ENCODE peak calls at places on chromosome X, in five cellular contexts. One of them, this sample, is unnamed.

GRCh38 chrX:21266949-21267348 is 107.3 kb upstream of the CNKSR2 start:
- DNase-seq in fibroblast of lung: no peak
- DNase-seq in mammary epithelial cell: no peak
- DNase-seq in H9: no peak
- DNase-seq in neural progenitor cell: no peak
- DNase-seq in this sample: no peak

GRCh38 chrX:110346681-110347080 is 12.0 kb upstream of the RTL9 start:
- DNase-seq in fibroblast of lung: peak
- DNase-seq in mammary epithelial cell: no peak
- DNase-seq in H9: peak
- DNase-seq in neural progenitor cell: peak
- DNase-seq in this sample: no peak

GRCh38 chrX:10597871-10598270 is 22.5 kb downstream of the MID1 start:
- DNase-seq in fibroblast of lung: peak
- DNase-seq in mammary epithelial cell: no peak
- DNase-seq in H9: no peak
- DNase-seq in neural progenitor cell: peak
- DNase-seq in this sample: peak

GRCh38 chrX:110318664-110318968 is 731 bp upstream of the AMMECR1 start:
- DNase-seq in fibroblast of lung: no peak
- DNase-seq in mammary epithelial cell: no peak
- DNase-seq in H9: no peak
- DNase-seq in neural progenitor cell: no peak
- DNase-seq in this sample: peak

GRCh38 chrX:18146954-18147353 is 73.7 kb downstream of the BEND2 start:
- DNase-seq in fibroblast of lung: peak
- DNase-seq in mammary epithelial cell: no peak
- DNase-seq in H9: peak
- DNase-seq in neural progenitor cell: peak
- DNase-seq in this sample: peak

GRCh38 chrX:1411331-1411730 is 19.4 kb upstream of the SLC25A6 start:
- DNase-seq in fibroblast of lung: no peak
- DNase-seq in mammary epithelial cell: no peak
- DNase-seq in H9: no peak
- DNase-seq in neural progenitor cell: no peak
- DNase-seq in this sample: no peak

GRCh38 chrX:18149454-18149853 is 71.2 kb downstream of the BEND2 start:
- DNase-seq in fibroblast of lung: no peak
- DNase-seq in mammary epithelial cell: no peak
- DNase-seq in H9: no peak
- DNase-seq in neural progenitor cell: no peak
- DNase-seq in this sample: no peak

GRCh38 chrX:110061138-110061537 is 58.2 kb downstream of the TMEM164 start:
- DNase-seq in fibroblast of lung: no peak
- DNase-seq in mammary epithelial cell: no peak
- DNase-seq in H9: no peak
- DNase-seq in neural progenitor cell: no peak
- DNase-seq in this sample: no peak

GRCh38 chrX:3263681-3264126 is 82.7 kb downstream of the MXRA5 start:
- DNase-seq in fibroblast of lung: peak
- DNase-seq in mammary epithelial cell: no peak
- DNase-seq in H9: no peak
- DNase-seq in neural progenitor cell: no peak
- DNase-seq in this sample: no peak

GRCh38 chrX:46577116-46578005 is 3.8 kb downstream of the CHST7 start:
- DNase-seq in fibroblast of lung: no peak
- DNase-seq in mammary epithelial cell: peak
- DNase-seq in H9: no peak
- DNase-seq in neural progenitor cell: no peak
- DNase-seq in this sample: no peak

GRCh38 chrX:35351212-35351611 is 408.6 kb downstream of the FAM47B start:
- DNase-seq in fibroblast of lung: peak
- DNase-seq in mammary epithelial cell: peak
- DNase-seq in H9: no peak
- DNase-seq in neural progenitor cell: no peak
- DNase-seq in this sample: no peak

GRCh38 chrX:18931972-18932371 is 51.9 kb downstream of the PHKA2 start:
- DNase-seq in fibroblast of lung: peak
- DNase-seq in mammary epithelial cell: no peak
- DNase-seq in H9: no peak
- DNase-seq in neural progenitor cell: peak
- DNase-seq in this sample: peak

GRCh38 chrX:115372026-115372610 is 82.6 kb downstream of the LUZP4 start:
- DNase-seq in fibroblast of lung: peak
- DNase-seq in mammary epithelial cell: peak
- DNase-seq in H9: no peak
- DNase-seq in neural progenitor cell: peak
- DNase-seq in this sample: no peak

DNA sequence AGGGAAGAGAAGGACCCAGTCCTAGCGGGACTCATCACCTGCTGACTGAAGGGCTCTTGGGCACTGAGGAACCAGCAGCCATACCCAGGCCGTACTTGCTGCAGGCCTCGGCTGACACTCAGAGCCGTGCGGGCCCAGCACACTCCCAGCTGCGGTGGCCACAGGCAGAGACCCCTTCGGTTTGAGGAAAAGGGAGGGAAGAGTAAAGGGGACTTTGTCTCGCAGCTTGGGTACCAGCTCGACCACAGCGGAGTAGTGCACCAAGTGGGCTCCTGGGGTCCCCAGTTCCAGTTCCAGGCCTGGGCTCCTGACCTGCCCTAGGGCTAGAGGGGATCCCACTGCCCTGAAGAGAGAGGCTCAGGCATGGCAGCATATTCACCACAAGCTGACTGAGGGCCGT is 17.9 kb upstream of the OPN1LW start:
- DNase-seq in fibroblast of lung: no peak
- DNase-seq in mammary epithelial cell: no peak
- DNase-seq in H9: no peak
- DNase-seq in neural progenitor cell: no peak
- DNase-seq in this sample: no peak
- H2AFZ ChIP-seq in fibroblast of lung: no peak
- H2AFZ ChIP-seq in mammary epithelial cell: no peak
- H2AFZ ChIP-seq in H9: no peak
- H2AFZ ChIP-seq in neural progenitor cell: no peak
- H2AFZ ChIP-seq in this sample: no peak

GRCh38 chrX:39691724-39692123 is 406.0 kb downstream of the BCOR start:
- DNase-seq in fibroblast of lung: no peak
- DNase-seq in mammary epithelial cell: no peak
- DNase-seq in H9: no peak
- DNase-seq in neural progenitor cell: no peak
- DNase-seq in this sample: no peak

GRCh38 chrX:39689374-39690104 is 408.2 kb downstream of the BCOR start:
- DNase-seq in fibroblast of lung: no peak
- DNase-seq in mammary epithelial cell: no peak
- DNase-seq in H9: peak
- DNase-seq in neural progenitor cell: peak
- DNase-seq in this sample: no peak

GRCh38 chrX:39688576-39689373 is 409.0 kb downstream of the BCOR start:
- DNase-seq in fibroblast of lung: peak
- DNase-seq in mammary epithelial cell: peak
- DNase-seq in H9: peak
- DNase-seq in neural progenitor cell: peak
- DNase-seq in this sample: no peak

GRCh38 chrX:39690541-39691415 is 407.0 kb downstream of the BCOR start:
- DNase-seq in fibroblast of lung: no peak
- DNase-seq in mammary epithelial cell: no peak
- DNase-seq in H9: no peak
- DNase-seq in neural progenitor cell: no peak
- DNase-seq in this sample: no peak

GRCh38 chrX:39688219-39688575 is 409.6 kb downstream of the BCOR start:
- DNase-seq in fibroblast of lung: no peak
- DNase-seq in mammary epithelial cell: no peak
- DNase-seq in H9: no peak
- DNase-seq in neural progenitor cell: no peak
- DNase-seq in this sample: no peak
- H2AFZ ChIP-seq in fibroblast of lung: no peak
- H2AFZ ChIP-seq in mammary epithelial cell: peak
- H2AFZ ChIP-seq in H9: no peak
- H2AFZ ChIP-seq in neural progenitor cell: no peak
- H2AFZ ChIP-seq in this sample: no peak

GRCh38 chrX:120357186-120357585 is 4.7 kb upstream of the ATP1B4 start:
- DNase-seq in fibroblast of lung: no peak
- DNase-seq in mammary epithelial cell: no peak
- DNase-seq in H9: no peak
- DNase-seq in neural progenitor cell: no peak
- DNase-seq in this sample: no peak
- H2AFZ ChIP-seq in fibroblast of lung: no peak
- H2AFZ ChIP-seq in mammary epithelial cell: no peak
- H2AFZ ChIP-seq in H9: no peak
- H2AFZ ChIP-seq in neural progenitor cell: no peak
- H2AFZ ChIP-seq in this sample: no peak

GRCh38 chrX:57674861-57675260 is 5.2 kb downstream of the NLRP2B start:
- DNase-seq in fibroblast of lung: no peak
- DNase-seq in mammary epithelial cell: no peak
- DNase-seq in H9: no peak
- DNase-seq in neural progenitor cell: no peak
- DNase-seq in this sample: no peak
- H2AFZ ChIP-seq in fibroblast of lung: no peak
- H2AFZ ChIP-seq in mammary epithelial cell: no peak
- H2AFZ ChIP-seq in H9: no peak
- H2AFZ ChIP-seq in neural progenitor cell: no peak
- H2AFZ ChIP-seq in this sample: no peak

GRCh38 chrX:20011608-20012007 is 20.7 kb upstream of the BCLAF3 start:
- DNase-seq in fibroblast of lung: no peak
- DNase-seq in mammary epithelial cell: no peak
- DNase-seq in H9: no peak
- DNase-seq in neural progenitor cell: peak
- DNase-seq in this sample: no peak
- H2AFZ ChIP-seq in fibroblast of lung: no peak
- H2AFZ ChIP-seq in mammary epithelial cell: no peak
- H2AFZ ChIP-seq in H9: no peak
- H2AFZ ChIP-seq in neural progenitor cell: no peak
- H2AFZ ChIP-seq in this sample: no peak

DNA sequence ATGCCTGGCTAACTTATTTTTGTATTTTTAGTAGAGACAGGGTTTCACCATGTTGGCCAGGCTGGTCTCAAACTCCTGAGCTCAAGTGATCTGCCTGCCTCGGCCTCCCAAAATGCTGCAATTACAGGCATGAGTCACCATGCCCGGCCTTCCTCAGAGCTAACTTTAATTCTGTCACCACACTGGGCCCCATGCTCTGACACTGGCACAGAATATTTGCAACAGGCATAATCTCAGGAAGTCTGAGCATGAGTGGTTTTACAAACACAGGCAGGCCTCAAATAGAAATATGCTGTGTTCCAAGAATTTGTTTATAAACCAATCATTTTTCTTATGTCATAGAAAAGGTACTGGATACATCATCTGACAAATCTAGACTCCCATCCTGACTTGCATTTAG is 32.7 kb upstream of the FAM9C start:
- DNase-seq in fibroblast of lung: no peak
- DNase-seq in mammary epithelial cell: no peak
- DNase-seq in H9: no peak
- DNase-seq in neural progenitor cell: no peak
- DNase-seq in this sample: peak
- H2AFZ ChIP-seq in fibroblast of lung: no peak
- H2AFZ ChIP-seq in mammary epithelial cell: no peak
- H2AFZ ChIP-seq in H9: no peak
- H2AFZ ChIP-seq in neural progenitor cell: no peak
- H2AFZ ChIP-seq in this sample: peak

This sample was measured in OCI-LY7.